ENCODE peak calls at places on chromosomes 3 and 15, in four cellular contexts. One of them, this sample, is unnamed.

GRCh38 chr3:4994144-4994730 is 15.0 kb downstream of the BHLHE40 start:
- DNase-seq in GM12878: no peak
- DNase-seq in K562: peak
- DNase-seq in H1: no peak
- DNase-seq in this sample: no peak

GRCh38 chr15:48925714-48926223 is 38.0 kb downstream of the SHC4 start:
- DNase-seq in H1: no peak
- DNase-seq in GM12878: no peak
- DNase-seq in K562: peak
- DNase-seq in this sample: peak

GRCh38 chr3:159532577-159532976 is 456.1 kb upstream of the IL12A start:
- DNase-seq in K562: no peak
- DNase-seq in GM12878: no peak
- DNase-seq in H1: no peak
- DNase-seq in this sample: no peak

GRCh38 chr3:33061782-33062181 is 35.2 kb downstream of the GLB1 start:
- DNase-seq in GM12878: no peak
- DNase-seq in H1: no peak
- DNase-seq in K562: no peak
- DNase-seq in this sample: no peak

GRCh38 chr3:147652682-147653081 is 243.5 kb downstream of the ZIC1 start:
- DNase-seq in K562: no peak
- DNase-seq in H1: no peak
- DNase-seq in GM12878: no peak
- DNase-seq in this sample: no peak

GRCh38 chr15:77067691-77068367 is 3.1 kb downstream of the TSPAN3 start:
- DNase-seq in GM12878: no peak
- DNase-seq in K562: no peak
- DNase-seq in H1: no peak
- DNase-seq in this sample: no peak

GRCh38 chr3:133851931-133852330 is 43.8 kb downstream of the RAB6B start:
- DNase-seq in K562: no peak
- DNase-seq in H1: no peak
- DNase-seq in GM12878: no peak
- DNase-seq in this sample: no peak

GRCh38 chr3:29757054-29757777 is 476.3 kb downstream of the RBMS3 start:
- DNase-seq in K562: no peak
- DNase-seq in GM12878: no peak
- DNase-seq in H1: no peak
- DNase-seq in this sample: no peak

GRCh38 chr3:111737712-111738097 is 121.4 kb upstream of the PHLDB2 start:
- DNase-seq in GM12878: no peak
- DNase-seq in H1: no peak
- DNase-seq in K562: no peak
- DNase-seq in this sample: peak

GRCh38 chr3:144556392-144556791 is 584.8 kb downstream of the DIPK2A start:
- DNase-seq in GM12878: peak
- DNase-seq in H1: no peak
- DNase-seq in K562: no peak
- DNase-seq in this sample: no peak

GRCh38 chr3:120821426-120821825 is 78.9 kb downstream of the GTF2E1 start:
- DNase-seq in H1: no peak
- DNase-seq in K562: no peak
- DNase-seq in GM12878: no peak
- DNase-seq in this sample: no peak

GRCh38 chr3:48432411-48433371 is 2.8 kb upstream of the PLXNB1 start:
- DNase-seq in H1: no peak
- DNase-seq in GM12878: no peak
- DNase-seq in K562: no peak
- DNase-seq in this sample: no peak

DNA sequence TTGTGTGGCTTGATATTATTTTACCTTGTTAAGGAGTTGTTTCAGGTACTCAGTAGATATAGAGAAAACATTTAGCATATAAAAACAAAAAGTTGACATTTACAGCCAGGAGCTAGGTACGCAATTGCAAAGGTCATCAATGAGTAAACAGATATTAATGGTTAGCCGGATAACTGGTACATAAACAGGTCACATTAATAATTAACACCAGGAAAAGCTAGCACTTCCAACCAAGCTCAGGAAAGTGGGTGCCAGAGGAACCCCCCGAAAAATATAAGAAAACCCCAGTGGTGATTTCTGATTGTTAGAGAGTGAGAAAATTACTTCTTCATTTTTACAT is 146.6 kb upstream of the NR2F2 start:
- DNase-seq in H1: no peak
- DNase-seq in GM12878: no peak
- DNase-seq in K562: no peak
- DNase-seq in this sample: peak
- H3K27ac ChIP-seq in H1: no peak
- H3K27ac ChIP-seq in GM12878: no peak
- H3K27ac ChIP-seq in K562: no peak
- H3K27ac ChIP-seq in this sample: peak

GRCh38 chr3:63934484-63934883 is 22.3 kb upstream of the SCAANT1 start:
- DNase-seq in K562: no peak
- DNase-seq in GM12878: no peak
- DNase-seq in H1: no peak
- DNase-seq in this sample: no peak
- TF ChIP-seq CBX5 in K562: no peak
- TF ChIP-seq CBX5 in GM12878: no peak
- TF ChIP-seq CBX5 in H1: no peak
- TF ChIP-seq CBX5 in this sample: no peak

GRCh38 chr15:59159210-59159609 is 47.4 kb upstream of the LDHAL6B start:
- DNase-seq in H1: no peak
- DNase-seq in K562: no peak
- DNase-seq in GM12878: no peak
- DNase-seq in this sample: no peak
- H3K27ac ChIP-seq in H1: no peak
- H3K27ac ChIP-seq in K562: no peak
- H3K27ac ChIP-seq in GM12878: no peak
- H3K27ac ChIP-seq in this sample: no peak

DNA sequence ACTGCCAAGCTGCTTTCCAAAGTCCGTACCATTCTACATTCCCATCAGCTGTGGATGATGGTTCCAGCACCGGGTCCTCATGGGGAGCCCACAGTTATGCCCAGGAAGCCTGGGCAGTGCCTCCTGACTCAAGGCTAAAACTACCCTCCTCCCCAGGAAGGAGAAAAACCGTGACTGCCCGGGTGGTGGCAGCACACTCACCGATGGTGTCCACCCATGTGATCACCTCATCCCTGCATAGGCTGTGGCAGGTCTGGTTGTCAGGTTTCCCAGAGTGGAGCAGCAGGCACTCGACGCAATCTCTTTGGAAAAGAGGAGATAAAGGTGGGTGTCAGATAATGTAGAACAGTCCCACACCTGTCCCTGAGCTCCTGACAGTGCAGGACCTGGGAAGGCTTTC is 38.6 kb downstream of the UMPS start:
- DNase-seq in H1: no peak
- DNase-seq in GM12878: no peak
- DNase-seq in K562: peak
- DNase-seq in this sample: peak
- TF ChIP-seq CBX5 in H1: no peak
- TF ChIP-seq CBX5 in GM12878: no peak
- TF ChIP-seq CBX5 in K562: no peak
- TF ChIP-seq CBX5 in this sample: no peak

GRCh38 chr3:152362086-152362485 is 93.4 kb downstream of the MBNL1 start:
- DNase-seq in GM12878: no peak
- DNase-seq in K562: no peak
- DNase-seq in H1: no peak
- DNase-seq in this sample: no peak
- H3K27ac ChIP-seq in GM12878: no peak
- H3K27ac ChIP-seq in K562: no peak
- H3K27ac ChIP-seq in H1: no peak
- H3K27ac ChIP-seq in this sample: no peak

GRCh38 chr15:63439536-63440264 is 58.1 kb upstream of the CA12 start:
- DNase-seq in H1: no peak
- DNase-seq in K562: no peak
- DNase-seq in GM12878: no peak
- DNase-seq in this sample: no peak
- TF ChIP-seq CBX5 in H1: no peak
- TF ChIP-seq CBX5 in K562: no peak
- TF ChIP-seq CBX5 in GM12878: no peak
- TF ChIP-seq CBX5 in this sample: no peak

DNA sequence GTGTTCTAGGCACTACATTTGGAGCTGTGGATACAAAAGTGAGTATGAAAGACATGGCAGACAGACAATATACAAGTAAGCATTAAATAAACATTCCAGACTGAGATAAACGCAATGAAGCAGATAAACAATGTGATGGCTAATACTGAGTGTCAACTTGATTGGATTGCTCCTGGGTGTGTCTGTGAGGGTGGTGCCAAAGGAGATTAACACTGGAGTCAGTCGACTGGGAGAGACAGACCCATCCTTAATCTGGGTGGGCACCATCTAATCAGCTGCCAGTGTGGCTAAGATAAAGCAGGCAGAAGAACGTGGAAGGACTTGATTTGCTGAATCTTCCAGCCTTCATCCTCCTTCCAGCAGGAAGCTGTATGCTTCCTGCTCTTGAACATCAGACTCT is 77.2 kb downstream of the CADPS start:
- DNase-seq in GM12878: no peak
- DNase-seq in H1: no peak
- DNase-seq in K562: no peak
- DNase-seq in this sample: no peak
- H3K27ac ChIP-seq in GM12878: no peak
- H3K27ac ChIP-seq in H1: no peak
- H3K27ac ChIP-seq in K562: no peak
- H3K27ac ChIP-seq in this sample: no peak

GRCh38 chr15:69853572-69853971 is 244.1 kb downstream of the TLE3 start:
- DNase-seq in K562: no peak
- DNase-seq in H1: no peak
- DNase-seq in GM12878: no peak
- DNase-seq in this sample: no peak
- TF ChIP-seq CBX5 in K562: no peak
- TF ChIP-seq CBX5 in H1: no peak
- TF ChIP-seq CBX5 in GM12878: no peak
- TF ChIP-seq CBX5 in this sample: no peak

DNA sequence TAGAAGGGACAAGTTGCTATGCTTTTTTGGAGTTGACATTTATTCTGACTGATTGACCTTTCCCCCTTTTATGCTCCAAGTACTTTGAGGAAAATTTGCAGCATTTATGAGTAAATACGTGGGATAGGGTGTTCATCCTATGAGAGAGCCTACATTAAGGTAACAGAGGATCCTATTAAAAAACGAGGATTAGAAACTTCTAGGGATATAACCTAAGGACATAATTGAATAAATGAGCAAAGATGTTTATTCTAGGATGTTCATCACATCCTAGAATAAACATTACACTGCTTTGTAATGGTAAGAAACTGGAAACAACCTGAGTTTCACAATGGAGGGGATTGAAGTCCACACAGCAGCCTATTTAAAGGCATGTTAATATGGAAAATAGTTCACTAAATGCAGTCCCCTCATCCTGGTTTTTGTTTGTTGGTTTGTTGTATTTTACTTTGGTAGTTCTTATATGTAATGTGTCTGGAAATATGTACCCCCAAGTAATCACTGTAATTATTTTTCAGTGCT is 23.9 kb upstream of the CLEC3B start:
- DNase-seq in K562: no peak
- DNase-seq in H1: no peak
- DNase-seq in GM12878: no peak
- DNase-seq in this sample: peak
- H3K27ac ChIP-seq in K562: no peak
- H3K27ac ChIP-seq in H1: no peak
- H3K27ac ChIP-seq in GM12878: no peak
- H3K27ac ChIP-seq in this sample: peak

This sample was measured in HepG2.